ENCODE peak calls at places on chromosomes 1 and 21, in six cellular contexts. One of them, this sample, is unnamed.

GRCh38 chr1:41742219-41742618 is 176.5 kb downstream of the HIVEP3 start:
- DNase-seq in CD8-positive, alpha-beta memory T cell: no peak
- DNase-seq in uterus: no peak
- DNase-seq in left lung: no peak
- DNase-seq in EL: peak
- DNase-seq in mucosa of descending colon: no peak
- DNase-seq in this sample: peak

GRCh38 chr21:43348801-43349261 is 78.1 kb downstream of the SIK1 start:
- DNase-seq in CD8-positive, alpha-beta memory T cell: no peak
- DNase-seq in uterus: no peak
- DNase-seq in left lung: peak
- DNase-seq in EL: no peak
- DNase-seq in mucosa of descending colon: no peak
- DNase-seq in this sample: no peak

GRCh38 chr1:54546651-54547348 is 1.2 kb upstream of the ACOT11 start:
- DNase-seq in CD8-positive, alpha-beta memory T cell: no peak
- DNase-seq in uterus: no peak
- DNase-seq in left lung: no peak
- DNase-seq in EL: no peak
- DNase-seq in mucosa of descending colon: no peak
- DNase-seq in this sample: no peak

GRCh38 chr1:213423041-213423440 is 372.0 kb downstream of the RPS6KC1 start:
- DNase-seq in CD8-positive, alpha-beta memory T cell: no peak
- DNase-seq in uterus: no peak
- DNase-seq in left lung: no peak
- DNase-seq in EL: no peak
- DNase-seq in mucosa of descending colon: no peak
- DNase-seq in this sample: no peak

GRCh38 chr1:145784409-145784808 is 39.5 kb downstream of the RNF115 start:
- DNase-seq in CD8-positive, alpha-beta memory T cell: no peak
- DNase-seq in uterus: no peak
- DNase-seq in left lung: no peak
- DNase-seq in EL: no peak
- DNase-seq in mucosa of descending colon: no peak
- DNase-seq in this sample: no peak

GRCh38 chr1:66383168-66383567 is 150.8 kb upstream of the SGIP1 start:
- DNase-seq in CD8-positive, alpha-beta memory T cell: no peak
- DNase-seq in uterus: no peak
- DNase-seq in left lung: no peak
- DNase-seq in EL: no peak
- DNase-seq in mucosa of descending colon: no peak
- DNase-seq in this sample: no peak

GRCh38 chr1:156684227-156684782 is 7.1 kb upstream of the NES start:
- DNase-seq in CD8-positive, alpha-beta memory T cell: no peak
- DNase-seq in uterus: no peak
- DNase-seq in left lung: no peak
- DNase-seq in EL: peak
- DNase-seq in mucosa of descending colon: no peak
- DNase-seq in this sample: peak

GRCh38 chr1:9275161-9275560 is 17.5 kb upstream of the SPSB1 start:
- DNase-seq in CD8-positive, alpha-beta memory T cell: no peak
- DNase-seq in uterus: no peak
- DNase-seq in left lung: no peak
- DNase-seq in EL: no peak
- DNase-seq in mucosa of descending colon: no peak
- DNase-seq in this sample: no peak

GRCh38 chr1:175511496-175511895 is 231.9 kb downstream of the TNR start:
- DNase-seq in CD8-positive, alpha-beta memory T cell: no peak
- DNase-seq in uterus: no peak
- DNase-seq in left lung: no peak
- DNase-seq in EL: no peak
- DNase-seq in mucosa of descending colon: no peak
- DNase-seq in this sample: no peak

GRCh38 chr1:70071597-70071996 is 133.8 kb downstream of the LRRC40 start:
- DNase-seq in CD8-positive, alpha-beta memory T cell: no peak
- DNase-seq in uterus: peak
- DNase-seq in left lung: no peak
- DNase-seq in EL: peak
- DNase-seq in mucosa of descending colon: no peak
- DNase-seq in this sample: no peak

This sample was measured in kidney glomerular epithelial cell.